ENCODE peak calls at places on chromosome 3, in nine cellular contexts. T is fibroblast of the conjunctiva; P is GM13976; X is activated T-helper 1 cell treated with anti-CD3 and anti-CD28 coated beads, Interleukin-12 subunit alpha, Interleukin-12 subunit beta, Interleukin-2, Interleukin-4 antibody, amounts not matched to agents 30 ng/mL and 10 ng/mL and 1 ng/mL, durations not matched to agents 14 hours and 24 hours and 36 hours; E is GM12891; I is Right ventricle myocardium superior; J is A172; Y is DMS153; W is smooth muscle cell of the brain vasculature. Q is an unnamed sample.

GRCh38 chr3:72008226-72008996 is 223.5 kb upstream of the PROK2 start:
- DNase-seq in X (no peak), P (no peak), T (no peak), Y (no peak), E (no peak), J (peak), I (no peak), W (no peak), Q (no peak)

GRCh38 chr3:177452487-177452886 is 255.2 kb upstream of the TBL1XR1 start:
- DNase-seq in E (no peak), I (no peak), T (peak), Y (no peak), J (peak), X (no peak), P (no peak), W (no peak), Q (no peak)

GRCh38 chr3:184592411-184593200 is 31.0 kb downstream of the EPHB3 start:
- DNase-seq in W (no peak), X (no peak), T (peak), J (no peak), P (no peak), Y (no peak), I (no peak), E (no peak), Q (no peak)

GRCh38 chr3:50388021-50388719 is 28.8 kb upstream of the TMEM115 start:
- DNase-seq in J (no peak), W (no peak), P (peak), Y (no peak), E (peak), X (no peak), T (no peak), I (no peak), Q (peak)

GRCh38 chr3:132256984-132257383 is 60.2 kb upstream of the ACP3 start:
- DNase-seq in E (no peak), P (no peak), W (peak), T (peak), Y (peak), X (no peak), I (no peak), J (peak), Q (no peak)

GRCh38 chr3:194270627-194271458 is 80.3 kb downstream of the CPN2 start:
- DNase-seq in P (peak), W (no peak), Y (no peak), T (no peak), X (no peak), J (peak), E (no peak), I (peak), Q (no peak)

GRCh38 chr3:165125836-165126235 is 47.5 kb upstream of the SI start:
- DNase-seq in W (no peak), P (no peak), T (no peak), E (no peak), J (no peak), Y (no peak), X (no peak), I (no peak), Q (no peak)

GRCh38 chr3:179464296-179465092 is 13.2 kb upstream of the GNB4 start:
- DNase-seq in W (no peak), X (no peak), J (no peak), T (no peak), E (no peak), Y (peak), I (no peak), P (peak), Q (peak)

GRCh38 chr3:128973988-128974564 is 19.8 kb downstream of the CFAP92 start:
- DNase-seq in W (no peak), Y (no peak), J (no peak), I (no peak), E (no peak), X (no peak), P (no peak), T (no peak), Q (no peak)

GRCh38 chr3:72487946-72488735 is 360.1 kb downstream of the SHQ1 start:
- DNase-seq in W (no peak), T (no peak), X (no peak), E (no peak), Y (no peak), P (no peak), I (no peak), J (no peak), Q (peak)